ENCODE peak calls at places on chromosomes 2 and 18, in ten cellular contexts. J is HTR-8/SVneo; M is aorta; V is NCI-H2029; U is activated B cell treated with CpG ODN at 0.5 μM for 24 hours; L is activated effector memory CD4-positive, alpha-beta T cell treated with Interleukin-2 at 50 U/mL for 16 hours; S is foreskin fibroblast; T is NCI-H774; O is transverse colon; X is GM12892. Y is an unnamed sample.

GRCh38 chr2:165144315-165144714 is 59.5 kb downstream of the SCN3A start:
- DNase-seq in U (no peak), O (no peak), M (no peak), J (no peak), T (no peak), S (no peak), L (no peak), V (no peak), X (no peak), Y (no peak)

GRCh38 chr2:189609423-189609816 is 28.8 kb upstream of the SLC40A1 start:
- DNase-seq in X (no peak), J (no peak), T (no peak), L (no peak), S (peak), U (no peak), O (no peak), V (no peak), M (no peak), Y (no peak)

GRCh38 chr2:46198164-46198883 is 98.9 kb upstream of the EPAS1 start:
- DNase-seq in V (no peak), L (no peak), S (no peak), J (no peak), T (no peak), X (no peak), O (no peak), M (no peak), U (no peak), Y (no peak)

GRCh38 chr2:108805782-108806181 is 19.2 kb downstream of the CCDC138 start:
- DNase-seq in J (no peak), X (no peak), O (no peak), L (no peak), M (no peak), T (no peak), V (no peak), S (no peak), U (no peak), Y (no peak)

GRCh38 chr2:233835230-233836186 is 18.8 kb downstream of the HJURP start:
- DNase-seq in M (peak), S (no peak), O (peak), L (no peak), X (no peak), T (no peak), U (no peak), J (no peak), V (no peak), Y (no peak)

GRCh38 chr2:108575132-108575966 is 41.1 kb downstream of the LIMS1 start:
- DNase-seq in L (no peak), J (peak), M (no peak), U (no peak), X (no peak), O (no peak), T (no peak), V (no peak), S (peak), Y (no peak)

GRCh38 chr2:224248944-224249371 is 152.9 kb downstream of the FAM124B start:
- DNase-seq in J (no peak), O (no peak), L (no peak), X (no peak), M (no peak), U (no peak), V (no peak), T (no peak), S (no peak), Y (no peak)

GRCh38 chr18:35397976-35398375 is 20.8 kb upstream of the ZNF396 start:
- DNase-seq in L (no peak), U (no peak), V (peak), M (no peak), J (no peak), X (no peak), T (no peak), O (no peak), S (no peak), Y (no peak)

GRCh38 chr2:103823847-103824246 is 1030.1 kb upstream of the POU3F3 start:
- DNase-seq in U (no peak), X (no peak), M (no peak), J (no peak), L (no peak), T (peak), O (no peak), V (peak), S (no peak), Y (no peak)

GRCh38 chr2:105317937-105318336 is 11.6 kb downstream of the TGFBRAP1 start:
- DNase-seq in S (no peak), O (no peak), X (no peak), J (no peak), U (no peak), L (no peak), V (no peak), T (no peak), M (no peak), Y (no peak)

GRCh38 chr18:58544616-58545337 is 84.1 kb downstream of the ALPK2 start:
- DNase-seq in J (no peak), U (no peak), V (no peak), S (no peak), M (no peak), L (no peak), O (no peak), X (no peak), T (no peak), Y (no peak)

GRCh38 chr18:35355140-35355618 is 11.0 kb upstream of the ZNF24 start:
- DNase-seq in O (peak), M (peak), S (peak), V (peak), U (no peak), T (peak), L (peak), X (peak), J (peak), Y (peak)

GRCh38 chr2:241810304-241811208 is 1.6 kb downstream of the NEU4 start:
- DNase-seq in J (no peak), M (peak), U (no peak), T (no peak), O (peak), S (no peak), X (no peak), V (no peak), L (no peak), Y (no peak)

GRCh38 chr18:56869189-56869777 is 218.1 kb downstream of the WDR7 start:
- DNase-seq in U (no peak), J (peak), V (peak), L (no peak), X (no peak), O (no peak), M (no peak), T (peak), S (peak), Y (no peak)

GRCh38 chr2:235501663-235502009 is 7.8 kb downstream of the AGAP1 start:
- DNase-seq in X (no peak), L (no peak), J (no peak), S (no peak), V (no peak), M (no peak), U (no peak), T (no peak), O (no peak), Y (no peak)

GRCh38 chr18:1147616-1148184 is 243.0 kb downstream of the ADCYAP1 start:
- DNase-seq in S (no peak), O (no peak), X (no peak), J (no peak), L (no peak), U (no peak), M (no peak), T (no peak), V (no peak), Y (no peak)

GRCh38 chr2:27651056-27651455 is 12.4 kb downstream of the SUPT7L start:
- DNase-seq in V (no peak), T (no peak), X (no peak), M (no peak), S (no peak), O (no peak), J (no peak), L (no peak), U (no peak), Y (no peak)

GRCh38 chr2:56361844-56362243 is 178.1 kb downstream of the CCDC85A start:
- DNase-seq in S (no peak), T (no peak), O (no peak), V (no peak), U (no peak), M (no peak), L (no peak), X (no peak), J (no peak), Y (no peak)

GRCh38 chr2:42788882-42789281 is 3.5 kb downstream of the HAAO start:
- DNase-seq in T (no peak), M (no peak), O (no peak), S (no peak), X (no peak), V (no peak), L (no peak), U (no peak), J (no peak), Y (no peak)

GRCh38 chr2:29744976-29745375 is 176.4 kb downstream of the ALK start:
- DNase-seq in T (no peak), S (no peak), U (no peak), J (no peak), L (no peak), X (no peak), O (no peak), V (no peak), M (no peak), Y (no peak)

GRCh38 chr2:215870088-215870490 is 143.3 kb downstream of the MREG start:
- DNase-seq in M (no peak), V (no peak), L (no peak), J (no peak), U (no peak), T (no peak), O (no peak), X (no peak), S (peak), Y (no peak)

GRCh38 chr18:63505566-63506335 is 29.0 kb downstream of the SERPINB5 start:
- DNase-seq in J (peak), T (no peak), M (no peak), X (no peak), L (no peak), V (no peak), S (peak), U (no peak), O (peak), Y (peak)

GRCh38 chr2:202599105-202599504 is 35.7 kb upstream of the FAM117B start:
- DNase-seq in X (no peak), V (no peak), M (no peak), U (no peak), T (no peak), S (no peak), J (no peak), O (no peak), L (no peak), Y (no peak)

GRCh38 chr2:85588218-85589044 is 4.2 kb downstream of the VAMP5 start:
- DNase-seq in M (no peak), S (no peak), U (no peak), X (no peak), O (no peak), L (no peak), T (no peak), J (no peak), V (no peak), Y (no peak)

Y was measured in testis.